ENCODE peak calls at places on chromosome 14, in six cellular contexts. G is pancreas, S is COR-L47, J is GM13977, L is HT1080, D is lung microvascular endothelial cell. C is an unnamed sample.

GRCh38 chr14:73637830-73638229 is 7.0 kb upstream of the DNAL1 start:
- DNase-seq in G (no peak), L (no peak), J (no peak), D (no peak), S (no peak), C (no peak)

GRCh38 chr14:58082491-58083098 is 69.4 kb downstream of the ARMH4 start:
- DNase-seq in J (no peak), L (peak; percentile 91), S (no peak), G (no peak), D (peak; percentile 34), C (peak; percentile 72)

GRCh38 chr14:94120667-94121335 is 8.6 kb downstream of the IFI27L2 start:
- DNase-seq in D (peak; percentile 69), J (no peak), S (no peak), G (no peak), L (peak; percentile 52), C (peak; percentile 29)

GRCh38 chr14:90193925-90194324 is 62.4 kb upstream of the PSMC1 start:
- DNase-seq in J (no peak), L (no peak), D (no peak), S (no peak), G (no peak), C (no peak)

GRCh38 chr14:87013583-87013982 is 979.4 kb downstream of the GALC start:
- DNase-seq in D (no peak), G (no peak), S (no peak), J (no peak), L (peak; percentile 52), C (peak; percentile 12)

GRCh38 chr14:23294734-23295561 is 7.7 kb downstream of the PPP1R3E start:
- DNase-seq in G (peak; percentile 56), J (no peak), S (peak; percentile 54), D (peak; percentile 72), L (peak; percentile 39), C (peak; percentile 62)

GRCh38 chr14:74973003-74973614 is 17.7 kb upstream of the PGF start:
- DNase-seq in G (no peak), L (peak; percentile 85), S (peak; percentile 24), D (peak; percentile 91), J (no peak), C (no peak)

GRCh38 chr14:52793061-52793460 is 1.7 kb upstream of the GNPNAT1 start:
- DNase-seq in J (no peak), D (no peak), S (no peak), G (no peak), L (no peak), C (peak; percentile 37)

GRCh38 chr14:20855652-20856291 is 35.4 kb upstream of the RNASE3 start:
- DNase-seq in S (no peak), J (peak; percentile 69), L (peak; percentile 64), D (peak; percentile 91), G (peak; percentile 54), C (peak; percentile 53)

GRCh38 chr14:53044486-53044885 is 93.6 kb upstream of the FERMT2 start:
- DNase-seq in G (no peak), D (no peak), J (no peak), S (no peak), L (peak; percentile 20), C (peak; percentile 83)

GRCh38 chr14:38404100-38404541 is 148.2 kb upstream of the CLEC14A start:
- DNase-seq in J (no peak), G (no peak), D (no peak), L (peak; percentile 13), S (no peak), C (peak; percentile 88)

GRCh38 chr14:97113339-97113738 is 316.2 kb downstream of the VRK1 start:
- DNase-seq in G (no peak), L (no peak), D (no peak), J (no peak), S (no peak), C (no peak)

GRCh38 chr14:65228436-65228835 is 126.1 kb upstream of the MAX start:
- DNase-seq in G (no peak), S (no peak), D (no peak), L (no peak), J (peak; percentile 73), C (no peak)

GRCh38 chr14:29717906-29718305 is 209.7 kb downstream of the PRKD1 start:
- DNase-seq in J (no peak), D (no peak), L (no peak), S (no peak), G (no peak), C (no peak)

C was measured in fibroblast of villous mesenchyme.